ENCODE peak calls at places on chromosome 16, in seven cellular contexts. Q is NCI-H345; M is memory B cell; R is SK-N-DZ; J is NCI-H1092 treated with DMSO at 0.1 percent for 48 hours; E is activated CD8-positive, alpha-beta T cell treated with anti-CD3 and anti-CD28 coated beads for 36 hours; B is T-helper 2 cell. D is an unnamed sample.

GRCh38 chr16:64627781-64628180 is 494.1 kb downstream of the CDH11 start:
- DNase-seq in Q (no peak), M (no peak), R (no peak), J (no peak), E (no peak), B (no peak), D (no peak)

GRCh38 chr16:56691885-56692284 is 9.6 kb downstream of the MT1X start:
- DNase-seq in Q (peak), M (no peak), R (no peak), J (no peak), E (no peak), B (no peak), D (no peak)

GRCh38 chr16:84700518-84701277 is 898 bp downstream of the USP10 start:
- DNase-seq in Q (no peak), M (no peak), R (peak), J (no peak), E (peak), B (no peak), D (peak)

GRCh38 chr16:13997933-13998332 is 73.2 kb upstream of the MRTFB start:
- DNase-seq in Q (peak), M (no peak), R (no peak), J (no peak), E (peak), B (no peak), D (no peak)

GRCh38 chr16:75105306-75106061 is 11.1 kb downstream of the LDHD start:
- DNase-seq in Q (no peak), M (no peak), R (peak), J (no peak), E (no peak), B (no peak), D (no peak)

GRCh38 chr16:26889751-26890150 is 177.0 kb upstream of the C16orf82 start:
- DNase-seq in Q (no peak), M (no peak), R (no peak), J (no peak), E (no peak), B (no peak), D (no peak)

GRCh38 chr16:85514601-85515318 is 98.4 kb upstream of the GSE1 start:
- DNase-seq in Q (peak), M (no peak), R (no peak), J (no peak), E (no peak), B (no peak), D (no peak)

GRCh38 chr16:89949121-89949742 is 677 bp downstream of the DEF8 start:
- DNase-seq in Q (no peak), M (no peak), R (no peak), J (no peak), E (peak), B (no peak), D (no peak)

GRCh38 chr16:66959645-66960177 is 1.4 kb upstream of the CES3 start:
- DNase-seq in Q (no peak), M (no peak), R (no peak), J (no peak), E (no peak), B (no peak), D (no peak)

GRCh38 chr16:73006021-73006420 is 41.9 kb downstream of the ZFHX3 start:
- DNase-seq in Q (no peak), M (no peak), R (no peak), J (no peak), E (no peak), B (no peak), D (no peak)

D was measured in stimulated activated CD8-positive, alpha-beta memory T cell treated with anti-CD3 and anti-CD28 coated beads, Interleukin-12 subunit alpha, Interleukin-12 subunit beta, amount 100 ng/mL, for 4 hours.